ENCODE peak calls at places on chromosome 6, in eight cellular contexts. C is fibroblast of gingiva; N is stimulated activated CD8-positive, alpha-beta memory T cell treated with anti-CD3 and anti-CD28 coated beads, Interleukin-2, amount 100 ng/mL, for 48 hours; K is NB4; Q is colonic mucosa; O is mesenteric fat pad; A is psoas muscle; G is endothelial cell. B is an unnamed sample.

GRCh38 chr6:91198588-91199255 is 611.9 kb upstream of the MAP3K7 start:
- DNase-seq in C (no peak), N (no peak), K (no peak), Q (no peak), O (no peak), A (no peak), G (no peak), B (no peak)

GRCh38 chr6:73691512-73691911 is 4.5 kb upstream of the CD109 start:
- DNase-seq in C (no peak), N (no peak), K (no peak), Q (no peak), O (no peak), A (no peak), G (no peak), B (no peak)

GRCh38 chr6:133041020-133041419 is 200.1 kb upstream of the EYA4 start:
- DNase-seq in C (no peak), N (no peak), K (no peak), Q (no peak), O (no peak), A (no peak), G (no peak), B (no peak)

GRCh38 chr6:142326539-142326938 is 24.7 kb downstream of the ADGRG6 start:
- DNase-seq in C (no peak), N (no peak), K (no peak), Q (no peak), O (no peak), A (no peak), G (no peak), B (no peak)

GRCh38 chr6:121695346-121695745 is 259.9 kb downstream of the GJA1 start:
- DNase-seq in C (no peak), N (no peak), K (no peak), Q (no peak), O (no peak), A (no peak), G (no peak), B (no peak)

GRCh38 chr6:83417880-83418663 is 12.8 kb downstream of the ME1 start:
- DNase-seq in C (peak), N (no peak), K (peak), Q (no peak), O (no peak), A (no peak), G (no peak), B (no peak)

GRCh38 chr6:126767741-126768140 is 350.7 kb upstream of the RSPO3 start:
- DNase-seq in C (peak), N (no peak), K (no peak), Q (no peak), O (no peak), A (no peak), G (no peak), B (no peak)

GRCh38 chr6:129525055-129525454 is 184.9 kb downstream of the ARHGAP18 start:
- DNase-seq in C (peak), N (no peak), K (no peak), Q (no peak), O (no peak), A (no peak), G (no peak), B (no peak)

GRCh38 chr6:138517635-138518034 is 18.3 kb upstream of the NHSL1 start:
- DNase-seq in C (peak), N (peak), K (peak), Q (peak), O (no peak), A (no peak), G (peak), B (peak)

GRCh38 chr6:14921170-14921569 is 324.7 kb upstream of the JARID2 start:
- DNase-seq in C (no peak), N (no peak), K (peak), Q (peak), O (peak), A (peak), G (peak), B (peak)

GRCh38 chr6:108169801-108170606 is 4.2 kb downstream of the NR2E1 start:
- DNase-seq in C (no peak), N (no peak), K (no peak), Q (no peak), O (no peak), A (no peak), G (no peak), B (no peak)

GRCh38 chr6:108588586-108588985 is 27.9 kb downstream of the FOXO3 start:
- DNase-seq in C (no peak), N (no peak), K (peak), Q (peak), O (no peak), A (peak), G (no peak), B (peak)

GRCh38 chr6:56624728-56625069 is 18.0 kb downstream of the DST start:
- DNase-seq in C (no peak), N (no peak), K (no peak), Q (no peak), O (no peak), A (no peak), G (no peak), B (no peak)

GRCh38 chr6:31070711-31071197 is 41.6 kb downstream of the C6orf15 start:
- DNase-seq in C (peak), N (no peak), K (peak), Q (no peak), O (no peak), A (no peak), G (peak), B (no peak)

GRCh38 chr6:27141472-27142015 is 106.0 kb upstream of the PRSS16 start:
- DNase-seq in C (no peak), N (no peak), K (no peak), Q (no peak), O (no peak), A (no peak), G (no peak), B (no peak)

GRCh38 chr6:170207586-170207985 is 83.3 kb downstream of the DLL1 start:
- DNase-seq in C (no peak), N (no peak), K (no peak), Q (peak), O (peak), A (no peak), G (no peak), B (no peak)

GRCh38 chr6:155882527-155883333 is 427.1 kb upstream of the NOX3 start:
- DNase-seq in C (no peak), N (no peak), K (no peak), Q (no peak), O (no peak), A (no peak), G (no peak), B (no peak)

GRCh38 chr6:128532827-128533226 is 12.4 kb upstream of the PTPRK start:
- DNase-seq in C (no peak), N (no peak), K (no peak), Q (no peak), O (no peak), A (no peak), G (no peak), B (no peak)

GRCh38 chr6:95408111-95408510 is 169.2 kb upstream of the MANEA start:
- DNase-seq in C (no peak), N (no peak), K (no peak), Q (no peak), O (no peak), A (no peak), G (no peak), B (no peak)

GRCh38 chr6:72140795-72141194 is 254.4 kb downstream of the RIMS1 start:
- DNase-seq in C (no peak), N (no peak), K (no peak), Q (no peak), O (no peak), A (no peak), G (no peak), B (no peak)

GRCh38 chr6:118168421-118168820 is 261.4 kb downstream of the SLC35F1 start:
- DNase-seq in C (no peak), N (no peak), K (peak), Q (no peak), O (no peak), A (no peak), G (no peak), B (no peak)

GRCh38 chr6:390914-391558 is 516 bp upstream of the IRF4 start:
- DNase-seq in C (no peak), N (peak), K (peak), Q (no peak), O (no peak), A (no peak), G (no peak), B (peak)

GRCh38 chr6:106510090-106510970 is 119.0 kb downstream of the RTN4IP1 start:
- DNase-seq in C (no peak), N (peak), K (peak), Q (peak), O (no peak), A (peak), G (peak), B (peak)

GRCh38 chr6:33757906-33758305 is 11.2 kb upstream of the IP6K3 start:
- DNase-seq in C (no peak), N (no peak), K (no peak), Q (no peak), O (no peak), A (no peak), G (no peak), B (no peak)

GRCh38 chr6:38387994-38388393 is 251.7 kb downstream of the BTBD9 start:
- DNase-seq in C (peak), N (no peak), K (no peak), Q (no peak), O (no peak), A (no peak), G (no peak), B (no peak)

GRCh38 chr6:69843189-69843588 is 23.2 kb upstream of the COL19A1 start:
- DNase-seq in C (no peak), N (no peak), K (no peak), Q (no peak), O (no peak), A (no peak), G (no peak), B (no peak)

GRCh38 chr6:138289739-138290138 is 71.4 kb upstream of the PBOV1 start:
- DNase-seq in C (no peak), N (no peak), K (peak), Q (no peak), O (no peak), A (no peak), G (peak), B (no peak)

GRCh38 chr6:73180718-73181619 is 44.3 kb downstream of the KHDC1L start:
- DNase-seq in C (peak), N (no peak), K (peak), Q (no peak), O (no peak), A (no peak), G (no peak), B (no peak)